ENCODE peak calls at places on chromosomes 11 and 22, in four cellular contexts. One of them, this sample, is unnamed.

GRCh38 chr22:22745225-22746060 is 101.0 kb downstream of the GGTLC2 start:
- DNase-seq in mesendoderm: peak; percentile 41
- DNase-seq in IMR-90: peak; percentile 19
- DNase-seq in H9: peak; percentile 70
- DNase-seq in this sample: no peak

GRCh38 chr11:19374189-19374588 is 133.4 kb upstream of the E2F8 start:
- DNase-seq in mesendoderm: no peak
- DNase-seq in IMR-90: peak; percentile 96
- DNase-seq in H9: no peak
- DNase-seq in this sample: no peak

GRCh38 chr11:3218483-3219280 is at the start of gene MRGPRG:
- DNase-seq in mesendoderm: no peak
- DNase-seq in IMR-90: no peak
- DNase-seq in H9: peak; percentile 25
- DNase-seq in this sample: no peak

GRCh38 chr22:42000466-42000865 is 1.9 kb downstream of the WBP2NL start:
- DNase-seq in mesendoderm: no peak
- DNase-seq in IMR-90: no peak
- DNase-seq in H9: no peak
- DNase-seq in this sample: no peak

GRCh38 chr22:19806213-19807160 is 45.9 kb downstream of the TBX1 start:
- DNase-seq in mesendoderm: no peak
- DNase-seq in IMR-90: no peak
- DNase-seq in H9: no peak
- DNase-seq in this sample: no peak

GRCh38 chr11:72426054-72426757 is 8.1 kb downstream of the CLPB start:
- DNase-seq in mesendoderm: peak; percentile 23
- DNase-seq in IMR-90: no peak
- DNase-seq in H9: no peak
- DNase-seq in this sample: no peak

GRCh38 chr11:8715501-8715900 is 32.9 kb downstream of the RPL27A start:
- DNase-seq in mesendoderm: no peak
- DNase-seq in IMR-90: no peak
- DNase-seq in H9: no peak
- DNase-seq in this sample: no peak

GRCh38 chr11:134282121-134283045 is 6.2 kb downstream of the GLB1L3 start:
- DNase-seq in mesendoderm: no peak
- DNase-seq in IMR-90: no peak
- DNase-seq in H9: no peak
- DNase-seq in this sample: no peak

GRCh38 chr11:118939948-118940598 is 14.3 kb upstream of the BCL9L start:
- DNase-seq in mesendoderm: peak; percentile 85
- DNase-seq in IMR-90: no peak
- DNase-seq in H9: peak; percentile 62
- DNase-seq in this sample: no peak

GRCh38 chr11:117933930-117934329 is 4.7 kb upstream of the TMPRSS13 start:
- DNase-seq in mesendoderm: peak; percentile 86
- DNase-seq in IMR-90: no peak
- DNase-seq in H9: peak; percentile 40
- DNase-seq in this sample: no peak

GRCh38 chr11:16133867-16134266 is 222.5 kb downstream of the SOX6 start:
- DNase-seq in mesendoderm: no peak
- DNase-seq in IMR-90: no peak
- DNase-seq in H9: no peak
- DNase-seq in this sample: no peak

GRCh38 chr11:102157219-102157618 is 47.0 kb downstream of the YAP1 start:
- DNase-seq in mesendoderm: no peak
- DNase-seq in IMR-90: peak; percentile 85
- DNase-seq in H9: no peak
- DNase-seq in this sample: no peak

GRCh38 chr11:12075822-12076821 is 34.3 kb upstream of the MICAL2 start:
- DNase-seq in mesendoderm: no peak
- DNase-seq in IMR-90: peak; percentile 100
- DNase-seq in H9: no peak
- DNase-seq in this sample: no peak

GRCh38 chr11:106177311-106177710 is 99.8 kb downstream of the AASDHPPT start:
- DNase-seq in mesendoderm: peak; percentile 62
- DNase-seq in IMR-90: no peak
- DNase-seq in H9: no peak
- DNase-seq in this sample: peak; percentile 47

GRCh38 chr11:47950396-47950795 is 30.0 kb upstream of the PTPRJ start:
- DNase-seq in mesendoderm: no peak
- DNase-seq in IMR-90: no peak
- DNase-seq in H9: no peak
- DNase-seq in this sample: no peak

GRCh38 chr22:41197808-41198585 is 7.1 kb upstream of the L3MBTL2 start:
- DNase-seq in mesendoderm: peak; percentile 61
- DNase-seq in IMR-90: no peak
- DNase-seq in H9: no peak
- DNase-seq in this sample: no peak

GRCh38 chr22:32326647-32327046 is 31.0 kb upstream of the RFPL3 start:
- DNase-seq in mesendoderm: no peak
- DNase-seq in IMR-90: no peak
- DNase-seq in H9: no peak
- DNase-seq in this sample: peak; percentile 34

GRCh38 chr11:7892059-7892699 is 38.9 kb downstream of the OR10A6 start:
- DNase-seq in mesendoderm: peak; percentile 49
- DNase-seq in IMR-90: peak; percentile 88
- DNase-seq in H9: no peak
- DNase-seq in this sample: no peak

GRCh38 chr11:28146123-28146751 is 38.0 kb downstream of the METTL15 start:
- DNase-seq in mesendoderm: peak; percentile 75
- DNase-seq in IMR-90: peak; percentile 92
- DNase-seq in H9: no peak
- DNase-seq in this sample: no peak

GRCh38 chr11:16226245-16226644 is 130.1 kb downstream of the SOX6 start:
- DNase-seq in mesendoderm: no peak
- DNase-seq in IMR-90: peak; percentile 67
- DNase-seq in H9: no peak
- DNase-seq in this sample: no peak

GRCh38 chr22:49433044-49433443 is 394.6 kb downstream of the BRD1 start:
- DNase-seq in mesendoderm: no peak
- DNase-seq in IMR-90: no peak
- DNase-seq in H9: no peak
- DNase-seq in this sample: no peak

GRCh38 chr11:102153082-102153481 is 42.8 kb downstream of the YAP1 start:
- DNase-seq in mesendoderm: no peak
- DNase-seq in IMR-90: no peak
- DNase-seq in H9: no peak
- DNase-seq in this sample: no peak

DNA sequence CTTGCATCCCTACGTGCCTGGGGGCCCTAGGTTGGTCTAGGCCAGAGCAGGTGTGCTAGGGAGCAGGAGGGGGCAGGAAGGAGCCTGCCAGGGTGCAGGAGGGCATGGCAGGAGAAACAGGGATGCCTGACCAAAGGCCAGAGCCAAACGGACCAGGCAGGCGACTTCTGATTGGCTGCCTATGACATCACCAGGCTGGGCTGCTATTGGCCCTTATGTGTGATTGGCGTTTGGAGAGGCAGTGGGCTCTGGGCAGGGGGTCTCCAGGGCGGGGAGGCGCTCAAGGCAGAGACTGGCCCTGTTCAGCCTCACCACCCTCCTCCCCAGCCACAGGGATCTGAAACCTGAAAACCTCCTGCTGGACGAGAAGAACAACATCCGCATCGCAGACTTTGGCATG is 44.4 kb downstream of the MOB2 start:
- DNase-seq in mesendoderm: peak; percentile 72
- DNase-seq in IMR-90: no peak
- DNase-seq in H9: peak; percentile 74
- DNase-seq in this sample: no peak
- H3K18ac ChIP-seq in mesendoderm: no peak overlapping the region
- H3K18ac ChIP-seq in IMR-90: no peak overlapping the region
- H3K18ac ChIP-seq in H9: no peak overlapping the region
- H3K18ac ChIP-seq in this sample: no peak overlapping the region

DNA sequence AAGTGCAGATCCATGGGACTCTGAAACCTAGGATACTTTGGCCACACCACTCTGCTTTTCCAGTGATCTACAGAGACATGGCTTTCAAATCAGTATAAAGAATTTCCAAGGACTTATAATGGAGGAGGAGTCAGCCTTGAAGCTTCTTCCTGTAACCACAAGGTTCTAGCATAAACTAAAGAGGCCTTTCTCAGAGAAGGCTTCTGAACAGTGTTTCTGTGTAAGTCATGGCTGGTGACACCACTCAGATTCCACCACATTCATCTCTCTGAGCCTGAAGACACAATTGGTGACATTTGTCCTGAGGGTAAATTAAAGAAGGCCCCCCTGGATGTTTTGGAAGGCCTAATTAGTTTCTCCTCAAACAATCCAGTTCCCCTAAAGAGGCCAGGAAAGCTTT is 29.0 kb upstream of the ADORA2A start:
- DNase-seq in mesendoderm: no peak
- DNase-seq in IMR-90: peak; percentile 68
- DNase-seq in H9: no peak
- DNase-seq in this sample: no peak
- H3K18ac ChIP-seq in mesendoderm: no peak overlapping the region
- H3K18ac ChIP-seq in IMR-90: peak overlapping the region; percentile 78
- H3K18ac ChIP-seq in H9: no peak overlapping the region
- H3K18ac ChIP-seq in this sample: no peak overlapping the region

DNA sequence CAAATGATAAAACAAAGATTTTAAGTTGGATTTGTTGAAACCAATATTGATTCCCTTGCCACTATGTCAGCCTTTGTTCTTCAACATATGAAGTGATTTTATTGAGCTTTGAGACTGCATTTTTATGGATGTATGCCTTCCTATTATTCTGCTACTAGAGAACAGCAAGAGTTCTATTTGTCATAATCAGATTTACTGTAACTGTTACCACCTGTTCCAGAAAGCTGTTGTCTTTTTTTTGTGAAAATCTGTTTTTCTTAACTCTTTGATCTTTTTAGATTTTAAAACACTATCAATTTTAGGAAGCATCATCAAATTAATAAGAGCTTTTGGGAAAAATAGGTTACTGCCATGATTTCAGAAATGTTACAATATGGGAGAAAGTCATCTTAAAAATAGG is 114.4 kb downstream of the MUC15 start:
- DNase-seq in mesendoderm: no peak
- DNase-seq in IMR-90: no peak
- DNase-seq in H9: no peak
- DNase-seq in this sample: no peak
- H3K18ac ChIP-seq in mesendoderm: no peak overlapping the region
- H3K18ac ChIP-seq in IMR-90: no peak overlapping the region
- H3K18ac ChIP-seq in H9: no peak overlapping the region
- H3K18ac ChIP-seq in this sample: no peak overlapping the region

DNA sequence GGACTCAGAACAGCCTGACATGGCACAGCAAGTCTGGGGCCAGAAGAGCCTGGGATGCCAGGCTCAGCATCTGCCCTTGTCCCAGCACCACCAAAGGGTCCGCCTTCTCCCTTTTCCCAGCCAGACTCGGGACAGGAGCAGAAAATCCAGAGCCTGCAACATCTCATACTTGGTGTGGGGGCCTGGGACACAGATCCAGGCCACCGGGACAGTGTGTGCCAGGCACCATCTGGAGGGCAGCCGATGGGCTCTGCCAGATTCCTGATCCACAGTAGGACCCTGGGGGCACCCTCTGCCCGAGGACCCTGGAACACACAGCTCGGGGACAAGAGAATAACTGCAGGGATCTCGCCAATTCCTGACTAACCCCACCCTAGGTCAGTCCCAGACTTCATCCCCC is 67.7 kb downstream of the PHF21B start:
- DNase-seq in mesendoderm: no peak
- DNase-seq in IMR-90: no peak
- DNase-seq in H9: no peak
- DNase-seq in this sample: no peak
- H3K18ac ChIP-seq in mesendoderm: no peak overlapping the region
- H3K18ac ChIP-seq in IMR-90: no peak overlapping the region
- H3K18ac ChIP-seq in H9: no peak overlapping the region
- H3K18ac ChIP-seq in this sample: no peak overlapping the region

DNA sequence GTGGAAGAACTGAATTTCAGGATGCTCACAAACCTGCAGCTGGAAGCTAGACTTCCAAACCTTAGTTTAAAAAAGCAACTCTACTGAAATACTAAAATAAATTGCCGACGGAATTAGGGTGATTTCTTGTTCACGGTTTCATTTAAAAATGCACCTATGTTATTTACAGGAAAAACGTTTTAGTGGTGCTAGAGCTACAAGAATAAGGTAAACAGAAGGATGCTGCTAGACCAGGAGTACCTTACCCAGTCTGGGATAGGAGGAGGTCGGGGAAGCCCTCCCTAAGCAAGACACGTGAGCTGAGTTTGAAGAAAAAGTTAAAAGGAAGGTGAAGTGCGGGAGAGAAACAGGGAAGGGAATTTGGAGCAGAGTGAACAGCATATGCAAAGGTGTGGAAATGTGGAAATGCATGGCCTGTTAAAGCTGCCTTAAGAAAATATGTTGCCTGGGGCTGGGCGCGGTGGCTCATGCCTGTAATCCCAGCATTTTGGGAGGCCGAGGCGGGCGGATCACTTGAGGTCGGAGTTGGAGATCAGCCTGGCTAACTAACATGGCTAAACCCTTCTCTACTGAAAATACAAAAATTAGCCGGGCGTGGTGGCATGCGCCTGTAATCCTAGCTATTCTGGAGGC is 1.4 kb upstream of the FTH1 start:
- DNase-seq in mesendoderm: no peak
- DNase-seq in IMR-90: no peak
- DNase-seq in H9: no peak
- DNase-seq in this sample: no peak
- H3K18ac ChIP-seq in mesendoderm: peak overlapping the region; percentile 99
- H3K18ac ChIP-seq in IMR-90: peak overlapping the region; percentile 85
- H3K18ac ChIP-seq in H9: no peak overlapping the region
- H3K18ac ChIP-seq in this sample: peak overlapping the region; percentile 98

GRCh38 chr11:67289226-67289650 is at the start of gene ANKRD13D:
- DNase-seq in mesendoderm: no peak
- DNase-seq in IMR-90: no peak
- DNase-seq in H9: no peak
- DNase-seq in this sample: no peak
- H3K18ac ChIP-seq in mesendoderm: peak within 1 kb of the TSS; percentile 85
- H3K18ac ChIP-seq in IMR-90: peak within 1 kb of the TSS; percentile 81
- H3K18ac ChIP-seq in H9: peak within 1 kb of the TSS; percentile 66
- H3K18ac ChIP-seq in this sample: peak within 1 kb of the TSS; percentile 93

GRCh38 chr11:17558025-17558780 is 11.1 kb downstream of the OTOG start:
- DNase-seq in mesendoderm: no peak
- DNase-seq in IMR-90: no peak
- DNase-seq in H9: no peak
- DNase-seq in this sample: no peak
- H3K18ac ChIP-seq in mesendoderm: no peak overlapping the region
- H3K18ac ChIP-seq in IMR-90: no peak overlapping the region
- H3K18ac ChIP-seq in H9: no peak overlapping the region
- H3K18ac ChIP-seq in this sample: no peak overlapping the region

GRCh38 chr22:30247561-30247960 is 1.0 kb upstream of the LIF start:
- DNase-seq in mesendoderm: no peak
- DNase-seq in IMR-90: no peak
- DNase-seq in H9: no peak
- DNase-seq in this sample: no peak

GRCh38 chr22:30245181-30245984 is 1.2 kb downstream of the LIF start:
- DNase-seq in mesendoderm: peak; percentile 66
- DNase-seq in IMR-90: no peak
- DNase-seq in H9: peak; percentile 63
- DNase-seq in this sample: no peak

GRCh38 chr22:30247974-30248373 is 1.4 kb upstream of the LIF start:
- DNase-seq in mesendoderm: no peak
- DNase-seq in IMR-90: no peak
- DNase-seq in H9: no peak
- DNase-seq in this sample: no peak

GRCh38 chr22:30246962-30247376 is 410 bp upstream of the LIF start:
- DNase-seq in mesendoderm: no peak
- DNase-seq in IMR-90: no peak
- DNase-seq in H9: no peak
- DNase-seq in this sample: no peak

GRCh38 chr22:30245985-30246901 is at the start of gene LIF:
- DNase-seq in mesendoderm: peak; percentile 49
- DNase-seq in IMR-90: peak; percentile 86
- DNase-seq in H9: peak; percentile 56
- DNase-seq in this sample: no peak
- H3K18ac ChIP-seq in mesendoderm: peak within 1 kb of the TSS; percentile 22
- H3K18ac ChIP-seq in IMR-90: peak within 1 kb of the TSS; percentile 100
- H3K18ac ChIP-seq in H9: peak within 1 kb of the TSS; percentile 31
- H3K18ac ChIP-seq in this sample: peak within 1 kb of the TSS; percentile 87